ENCODE peak calls at places on chromosomes 16 and 17, in six cellular contexts. P is activated CD4-positive, CD25-positive, alpha-beta regulatory T cell; O is effector CD4-positive, alpha-beta T cell; U is activated naive CD8-positive, alpha-beta T cell treated with anti-CD3 and anti-CD28 coated beads for 36 hours; I is HAP-1; C is NCI-H1105. H is an unnamed sample.

GRCh38 chr17:82365586-82366295 is 5.8 kb upstream of the UTS2R start:
- DNase-seq in P (no peak), O (no peak), U (no peak), I (no peak), C (no peak), H (peak)

GRCh38 chr17:39406951-39407350 is 5.5 kb upstream of the FBXL20 start:
- DNase-seq in P (no peak), O (no peak), U (no peak), I (no peak), C (no peak), H (no peak)

GRCh38 chr16:81516478-81517149 is 72.0 kb downstream of the CMIP start:
- DNase-seq in P (no peak), O (no peak), U (no peak), I (no peak), C (no peak), H (peak)

GRCh38 chr16:12341966-12342365 is 365.4 kb downstream of the SNX29 start:
- DNase-seq in P (no peak), O (no peak), U (no peak), I (no peak), C (no peak), H (no peak)

GRCh38 chr16:72291531-72291981 is 119.6 kb upstream of the PMFBP1 start:
- DNase-seq in P (no peak), O (no peak), U (no peak), I (no peak), C (no peak), H (peak)

GRCh38 chr17:80068301-80069160 is 32.1 kb downstream of the CCDC40 start:
- DNase-seq in P (no peak), O (no peak), U (no peak), I (no peak), C (no peak), H (peak)

GRCh38 chr17:57940217-57940616 is 15.0 kb downstream of the CUEDC1 start:
- DNase-seq in P (no peak), O (no peak), U (no peak), I (no peak), C (no peak), H (peak)

GRCh38 chr17:40323731-40324650 is 15.0 kb downstream of the RARA start:
- DNase-seq in P (peak), O (peak), U (peak), I (no peak), C (no peak), H (peak)

GRCh38 chr17:64741038-64741641 is 79.0 kb upstream of the SMURF2 start:
- DNase-seq in P (no peak), O (no peak), U (no peak), I (no peak), C (no peak), H (no peak)

GRCh38 chr16:5633845-5634440 is 536.3 kb upstream of the EEF2KMT start:
- DNase-seq in P (no peak), O (no peak), U (no peak), I (no peak), C (no peak), H (no peak)

GRCh38 chr16:14264560-14264959 is 193.4 kb downstream of the MRTFB start:
- DNase-seq in P (no peak), O (no peak), U (no peak), I (no peak), C (no peak), H (no peak)

GRCh38 chr16:17227278-17227677 is 243.5 kb downstream of the XYLT1 start:
- DNase-seq in P (no peak), O (no peak), U (no peak), I (no peak), C (no peak), H (no peak)

GRCh38 chr17:81253358-81254131 is 14.4 kb downstream of the NDUFAF8 start:
- DNase-seq in P (peak), O (peak), U (peak), I (peak), C (no peak), H (peak)

GRCh38 chr16:82761236-82761635 is 134.5 kb downstream of the CDH13 start:
- DNase-seq in P (no peak), O (no peak), U (no peak), I (no peak), C (no peak), H (peak)

GRCh38 chr16:69823831-69824563 is 61.9 kb downstream of the WWP2 start:
- DNase-seq in P (no peak), O (no peak), U (no peak), I (no peak), C (no peak), H (no peak)

GRCh38 chr17:2545393-2545792 is 33.7 kb upstream of the METTL16 start:
- DNase-seq in P (no peak), O (no peak), U (no peak), I (no peak), C (no peak), H (no peak)

GRCh38 chr17:35432176-35433074 is at the start of gene SLFN12:
- DNase-seq in P (no peak), O (peak), U (peak), I (peak), C (no peak), H (peak)

GRCh38 chr17:13024526-13025263 is 6.9 kb upstream of the ELAC2 start:
- DNase-seq in P (no peak), O (peak), U (peak), I (peak), C (peak), H (peak)

GRCh38 chr17:62882878-62883277 is 74.8 kb upstream of the MARCHF10 start:
- DNase-seq in P (no peak), O (no peak), U (no peak), I (no peak), C (no peak), H (peak)

GRCh38 chr17:73445466-73445865 is 133.7 kb upstream of the CDC42EP4 start:
- DNase-seq in P (no peak), O (no peak), U (no peak), I (no peak), C (no peak), H (no peak)

GRCh38 chr16:81910366-81910885 is 100.8 kb downstream of the SDR42E1 start:
- DNase-seq in P (no peak), O (no peak), U (no peak), I (no peak), C (no peak), H (no peak)

GRCh38 chr16:20862162-20862960 is 37.8 kb downstream of the DCUN1D3 start:
- DNase-seq in P (no peak), O (no peak), U (no peak), I (no peak), C (no peak), H (no peak)

H was measured in osteoblast.